ENCODE peak calls at places on chromosome 19, in nine cellular contexts. W is ovary, N is tibial nerve, H is K562, K is stomach, M is A549, G is sigmoid colon, X is SK-N-SH, A is suprapubic skin. O is an unnamed sample.

GRCh38 chr19:33535176-33535575 is 13.6 kb upstream of the PEPD start:
- DNase-seq in W (no peak), N (no peak), H (no peak), K (no peak), M (no peak), G (no peak), X (no peak), A (no peak), O (no peak)

GRCh38 chr19:5578094-5578846 is 10.5 kb upstream of the TINCR start:
- DNase-seq in W (peak), N (no peak), H (peak), K (peak), M (peak), G (peak), X (peak), A (peak), O (peak)

GRCh38 chr19:11138659-11139526 is 16.7 kb downstream of the SPC24 start:
- DNase-seq in W (peak), N (peak), H (peak), K (peak), M (peak), G (peak), X (peak), A (peak), O (peak)

GRCh38 chr19:44684892-44685847 is 13.8 kb upstream of the CEACAM16 start:
- DNase-seq in W (peak), N (no peak), H (peak), K (peak), M (peak), G (no peak), X (no peak), A (no peak), O (peak)

GRCh38 chr19:47681388-47681787 is 31.8 kb upstream of the EHD2 start:
- DNase-seq in W (no peak), N (no peak), H (no peak), K (no peak), M (no peak), G (no peak), X (no peak), A (no peak), O (no peak)

GRCh38 chr19:55117063-55117635 is 288 bp downstream of the PPP1R12C start:
- DNase-seq in W (peak), N (no peak), H (no peak), K (no peak), M (no peak), G (no peak), X (no peak), A (no peak), O (peak)

GRCh38 chr19:31350693-31351211 is 1.5 kb upstream of the TSHZ3 start:
- DNase-seq in W (peak), N (no peak), H (peak), K (peak), M (no peak), G (no peak), X (peak), A (no peak), O (peak)

GRCh38 chr19:38519168-38519567 is 85.7 kb downstream of the RYR1 start:
- DNase-seq in W (no peak), N (no peak), H (no peak), K (no peak), M (no peak), G (no peak), X (no peak), A (no peak), O (no peak)

DNA sequence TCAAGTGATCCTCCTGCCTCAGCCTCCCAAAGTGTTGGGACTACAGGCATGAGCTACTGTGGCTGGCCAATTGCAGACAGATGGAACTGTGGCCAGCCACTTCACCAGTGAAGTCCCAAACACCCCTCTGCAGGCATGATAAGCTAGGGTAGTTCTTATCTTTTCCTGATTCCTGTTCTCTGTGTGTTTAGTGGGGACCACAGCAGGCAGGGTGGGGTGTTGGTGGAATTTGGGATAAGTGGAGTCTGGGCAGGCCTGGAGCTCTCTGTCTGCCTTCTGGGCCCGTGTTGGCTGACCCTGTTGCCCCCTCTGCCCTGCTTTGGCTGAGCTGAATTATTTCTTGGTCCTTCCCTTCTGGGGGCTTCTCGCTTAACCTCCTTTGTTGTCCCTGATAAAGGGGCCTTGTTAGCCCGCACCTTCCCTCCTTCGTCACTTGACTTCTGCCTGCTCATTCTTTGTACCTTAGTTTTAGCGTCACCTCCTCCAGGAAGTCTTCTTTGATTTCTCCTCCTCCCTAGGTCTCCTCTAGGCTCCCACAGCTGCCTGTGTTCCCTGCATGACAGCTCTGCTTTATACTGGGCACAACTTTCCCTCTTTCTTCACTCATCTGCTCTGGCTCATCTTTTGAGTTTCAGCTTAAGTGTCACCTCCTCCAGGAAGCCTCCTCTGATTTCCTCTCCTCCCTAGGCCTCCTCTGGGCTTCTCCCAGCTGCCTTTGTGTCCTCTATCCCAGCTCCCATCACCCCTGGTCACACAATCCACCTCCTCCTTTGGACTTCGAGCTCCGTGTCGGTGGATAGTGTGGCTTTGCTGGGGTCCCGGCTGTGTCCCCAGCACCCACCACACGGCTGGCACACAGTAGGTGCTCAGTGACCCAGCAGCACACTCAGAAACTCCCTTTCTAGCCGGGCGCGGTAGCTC is 1.7 kb upstream of the NCLN start:
- DNase-seq in W (no peak), N (no peak), H (peak), K (no peak), M (no peak), G (no peak), X (no peak), A (no peak), O (no peak)
- TF ChIP-seq EP300 in W (no peak), N (no peak), H (peak), K (no peak), M (no peak), G (no peak), X (no peak), A (no peak), O (no peak)

DNA sequence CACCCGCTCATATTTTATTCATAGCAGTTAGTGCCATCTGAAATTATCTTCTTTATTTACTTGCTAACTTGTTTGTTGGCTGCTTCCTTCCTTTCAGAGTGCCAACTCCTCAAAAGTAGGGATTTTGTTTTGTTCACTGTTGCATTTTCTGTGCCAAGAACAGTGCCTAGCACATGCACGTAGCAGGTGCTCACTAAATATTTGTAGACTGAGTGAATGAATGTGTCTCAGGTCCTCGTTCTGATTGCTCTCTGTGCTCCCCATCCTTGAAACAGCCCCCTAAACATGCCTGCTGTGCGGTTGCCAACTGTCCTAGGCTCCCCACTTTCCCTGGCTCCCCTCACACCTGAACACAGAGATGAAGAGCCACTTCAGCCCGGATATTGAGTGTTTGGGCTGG is 1.5 kb downstream of the GIPC1 start:
- DNase-seq in W (no peak), N (no peak), H (no peak), K (no peak), M (no peak), G (no peak), X (no peak), A (no peak), O (no peak)
- H3K4me3 ChIP-seq in W (no peak), N (peak), H (no peak), K (peak), M (peak), G (peak), X (peak), A (peak), O (no peak)

GRCh38 chr19:2016041-2016807 is 710 bp upstream of the BTBD2 start:
- DNase-seq in W (peak), N (peak), H (peak), K (peak), M (peak), G (peak), X (peak), A (peak), O (peak)
- H3K27ac ChIP-seq in W (peak), N (peak), H (no peak), K (peak), M (peak), G (peak), X (peak), A (peak), O (peak)

GRCh38 chr19:27765397-27765796 is 1447.6 kb downstream of the UQCRFS1 start:
- DNase-seq in W (no peak), N (no peak), H (no peak), K (no peak), M (no peak), G (no peak), X (no peak), A (no peak), O (no peak)
- TF ChIP-seq EP300 in W (no peak), N (no peak), H (no peak), K (no peak), M (no peak), G (no peak), X (no peak), A (no peak), O (no peak)

DNA sequence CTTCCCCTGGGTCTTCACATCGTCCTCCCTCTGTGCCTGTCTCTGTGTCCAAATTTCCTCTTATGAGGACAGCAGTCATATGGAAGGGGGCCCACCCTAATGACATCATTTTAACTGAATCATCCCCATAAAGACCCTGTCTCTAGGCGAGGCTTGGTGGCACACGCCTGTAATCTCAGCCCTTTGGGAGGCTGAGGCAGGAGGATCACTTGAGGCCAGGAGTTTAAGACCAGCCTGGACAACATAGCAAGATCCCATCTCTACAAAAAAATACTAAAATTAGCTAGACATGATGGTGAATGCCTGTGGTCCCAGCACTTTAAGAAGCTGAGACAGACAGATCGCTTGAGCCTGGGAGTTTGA is 4.8 kb downstream of the MYO9B start:
- DNase-seq in W (no peak), N (no peak), H (no peak), K (no peak), M (no peak), G (no peak), X (no peak), A (no peak), O (no peak)
- H3K4me3 ChIP-seq in W (no peak), N (peak), H (no peak), K (no peak), M (no peak), G (peak), X (peak), A (no peak), O (peak)

O was measured in transverse colon.